ENCODE peak calls at places on chromosomes 2 and 18, in eight cellular contexts. T is tibial nerve, O is A549, L is vagina, H is sigmoid colon, Y is prostate gland, A is endothelial cell of umbilical vein, R is HepG2. I is an unnamed sample.

GRCh38 chr18:8839285-8839684 is 133.9 kb downstream of the MTCL1 start:
- DNase-seq in T (no peak), O (no peak), L (no peak), H (no peak), Y (no peak), A (peak), R (no peak), I (no peak)

GRCh38 chr2:84676295-84676694 is 160.0 kb downstream of the DNAH6 start:
- DNase-seq in T (no peak), O (no peak), L (no peak), H (no peak), Y (no peak), A (no peak), R (no peak), I (no peak)

GRCh38 chr18:76932026-76932819 is 109.9 kb downstream of the ZNF236 start:
- DNase-seq in T (peak), O (no peak), L (no peak), H (no peak), Y (no peak), A (peak), R (no peak), I (no peak)

GRCh38 chr2:176892818-176893217 is 319.8 kb upstream of the HNRNPA3 start:
- DNase-seq in T (no peak), O (no peak), L (no peak), H (no peak), Y (no peak), A (no peak), R (no peak), I (no peak)

GRCh38 chr2:40281021-40281940 is 170.6 kb downstream of the SLC8A1 start:
- DNase-seq in T (no peak), O (no peak), L (no peak), H (peak), Y (peak), A (peak), R (no peak), I (no peak)

GRCh38 chr2:86199834-86200177 is 549 bp downstream of the MRPL35 start:
- DNase-seq in T (no peak), O (no peak), L (no peak), H (no peak), Y (no peak), A (no peak), R (no peak), I (no peak)

GRCh38 chr2:178397002-178397605 is 53.9 kb downstream of the PRKRA start:
- DNase-seq in T (peak), O (peak), L (no peak), H (no peak), Y (peak), A (peak), R (peak), I (peak)

GRCh38 chr2:131032393-131032836 is 60.8 kb downstream of the FAM168B start:
- DNase-seq in T (no peak), O (no peak), L (peak), H (peak), Y (no peak), A (no peak), R (no peak), I (no peak)

GRCh38 chr2:6069354-6069753 is 377.2 kb downstream of the SOX11 start:
- DNase-seq in T (no peak), O (no peak), L (no peak), H (no peak), Y (no peak), A (no peak), R (no peak), I (no peak)

GRCh38 chr18:77736817-77737216 is 487.2 kb downstream of the GALR1 start:
- DNase-seq in T (no peak), O (no peak), L (no peak), H (no peak), Y (no peak), A (no peak), R (no peak), I (no peak)

GRCh38 chr2:131034122-131035051 is 58.9 kb downstream of the FAM168B start:
- DNase-seq in T (no peak), O (no peak), L (no peak), H (peak), Y (no peak), A (no peak), R (no peak), I (no peak)

GRCh38 chr18:57516068-57516467 is 70.4 kb downstream of the FECH start:
- DNase-seq in T (no peak), O (no peak), L (no peak), H (no peak), Y (no peak), A (no peak), R (no peak), I (no peak)

GRCh38 chr2:240567137-240567871 is 980 bp upstream of the RNPEPL1 start:
- DNase-seq in T (no peak), O (no peak), L (no peak), H (peak), Y (no peak), A (peak), R (no peak), I (no peak)

GRCh38 chr2:99489758-99490087 is at the start of gene REV1:
- DNase-seq in T (no peak), O (no peak), L (no peak), H (no peak), Y (no peak), A (no peak), R (no peak), I (no peak)
- TF ChIP-seq POLR2A in T (no peak), O (peak), L (no peak), H (no peak), Y (peak), A (peak), R (peak), I (peak)

DNA sequence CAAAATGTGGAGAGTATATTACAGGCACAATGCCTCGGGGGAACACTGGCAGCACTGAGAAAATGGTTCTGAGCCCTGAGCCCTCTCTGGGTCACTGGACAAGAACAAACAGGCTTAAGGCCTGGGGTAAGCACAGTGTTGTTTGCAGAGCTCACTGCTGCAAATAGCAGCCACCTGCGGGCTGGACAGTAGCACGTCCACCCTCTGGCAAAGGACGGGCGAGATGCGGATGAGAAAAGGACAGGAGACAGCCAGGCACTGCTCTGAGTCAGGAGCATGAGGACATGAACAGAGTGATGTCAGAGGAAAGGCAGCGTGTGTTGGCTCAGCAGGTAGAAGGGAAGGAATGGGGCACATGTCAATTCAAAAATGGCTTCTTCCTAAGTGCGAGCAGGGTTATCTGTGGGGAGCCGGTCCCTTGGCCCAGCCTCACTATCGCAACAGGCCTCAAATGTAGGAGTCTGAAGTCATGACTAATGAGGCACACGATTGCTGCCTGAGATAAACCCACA is 25.9 kb upstream of the NEB start:
- DNase-seq in T (no peak), O (no peak), L (no peak), H (no peak), Y (no peak), A (no peak), R (peak), I (no peak)
- TF ChIP-seq POLR2A in T (no peak), O (no peak), L (no peak), H (no peak), Y (no peak), A (no peak), R (no peak), I (no peak)

GRCh38 chr2:181741756-181742155 is 61.4 kb upstream of the NEUROD1 start:
- DNase-seq in T (no peak), O (no peak), L (no peak), H (no peak), Y (no peak), A (no peak), R (no peak), I (peak)

GRCh38 chr2:181745796-181746540 is 65.7 kb upstream of the NEUROD1 start:
- DNase-seq in T (no peak), O (no peak), L (no peak), H (no peak), Y (no peak), A (peak), R (no peak), I (no peak)

GRCh38 chr2:181742361-181742760 is 62.0 kb upstream of the NEUROD1 start:
- DNase-seq in T (no peak), O (no peak), L (no peak), H (no peak), Y (no peak), A (no peak), R (no peak), I (no peak)

GRCh38 chr2:181742908-181743722 is 62.8 kb upstream of the NEUROD1 start:
- DNase-seq in T (peak), O (peak), L (no peak), H (no peak), Y (peak), A (peak), R (peak), I (no peak)

DNA sequence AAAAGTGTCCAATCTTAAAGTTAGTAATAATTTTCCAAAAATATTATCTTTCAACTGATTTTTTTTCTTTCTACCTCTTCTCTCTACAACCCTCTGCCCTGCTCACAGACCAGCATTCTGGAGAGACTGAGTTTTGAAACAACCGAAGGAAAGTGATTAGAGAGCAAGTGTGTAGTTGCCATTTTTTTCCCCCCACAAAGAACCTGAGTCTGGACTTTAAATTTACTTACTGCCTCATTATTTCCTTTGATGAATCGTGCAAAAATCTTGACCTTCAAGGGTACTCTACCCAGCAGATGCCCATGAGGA is 63.4 kb upstream of the NEUROD1 start:
- DNase-seq in T (no peak), O (no peak), L (no peak), H (no peak), Y (no peak), A (peak), R (no peak), I (no peak)
- TF ChIP-seq POLR2A in T (no peak), O (no peak), L (no peak), H (no peak), Y (no peak), A (no peak), R (no peak), I (no peak)

GRCh38 chr2:54587439-54588016 is 131.4 kb downstream of the SPTBN1 start:
- DNase-seq in T (no peak), O (no peak), L (no peak), H (no peak), Y (no peak), A (no peak), R (no peak), I (no peak)
- TF ChIP-seq POLR2A in T (no peak), O (no peak), L (no peak), H (no peak), Y (no peak), A (no peak), R (no peak), I (no peak)

GRCh38 chr2:61710711-61711110 is 143.1 kb downstream of the FAM161A start:
- DNase-seq in T (no peak), O (no peak), L (no peak), H (no peak), Y (no peak), A (no peak), R (peak), I (no peak)
- TF ChIP-seq POLR2A in T (no peak), O (no peak), L (no peak), H (no peak), Y (no peak), A (no peak), R (no peak), I (no peak)